ENCODE peak calls at places on chromosomes 12 and 14, in ten cellular contexts. F is AML-193; E is astrocyte of the spinal cord; X is NCI-H774; P is T-helper 9 cell; G is heart left ventricle; A is AG08396; V is CD8-positive, alpha-beta memory T cell; R is GM04504; Y is breast epithelium. W is an unnamed sample.

GRCh38 chr14:45070215-45070614 is 13.7 kb upstream of the PRPF39 start:
- DNase-seq in F (no peak), E (no peak), X (no peak), P (no peak), G (no peak), A (no peak), V (no peak), R (no peak), Y (no peak), W (no peak)

GRCh38 chr12:82959821-82960220 is 273.1 kb downstream of the TMTC2 start:
- DNase-seq in F (no peak), E (no peak), X (no peak), P (no peak), G (no peak), A (no peak), V (no peak), R (no peak), Y (no peak), W (no peak)

GRCh38 chr14:59454131-59454530 is 11.0 kb downstream of the GPR135 start:
- DNase-seq in F (no peak), E (peak), X (no peak), P (no peak), G (no peak), A (peak), V (no peak), R (peak), Y (no peak), W (no peak)

GRCh38 chr12:16003460-16003859 is 92.3 kb downstream of the DERA start:
- DNase-seq in F (no peak), E (no peak), X (no peak), P (no peak), G (no peak), A (no peak), V (no peak), R (no peak), Y (no peak), W (no peak)

GRCh38 chr14:63393002-63393401 is 74.3 kb upstream of the GPHB5 start:
- DNase-seq in F (no peak), E (no peak), X (no peak), P (no peak), G (no peak), A (no peak), V (no peak), R (no peak), Y (no peak), W (no peak)

GRCh38 chr14:40273417-40273816 is 841.2 kb upstream of the FBXO33 start:
- DNase-seq in F (no peak), E (no peak), X (no peak), P (no peak), G (no peak), A (no peak), V (no peak), R (no peak), Y (no peak), W (no peak)

GRCh38 chr14:95140060-95140858 is 17.1 kb downstream of the DICER1 start:
- DNase-seq in F (peak), E (no peak), X (no peak), P (no peak), G (no peak), A (no peak), V (no peak), R (peak), Y (no peak), W (no peak)

GRCh38 chr14:77319416-77319815 is 1.3 kb downstream of the POMT2 start:
- DNase-seq in F (no peak), E (no peak), X (no peak), P (no peak), G (no peak), A (no peak), V (no peak), R (no peak), Y (no peak), W (no peak)

GRCh38 chr12:67151891-67152290 is 117.3 kb upstream of the CAND1 start:
- DNase-seq in F (no peak), E (no peak), X (no peak), P (no peak), G (no peak), A (no peak), V (no peak), R (no peak), Y (no peak), W (no peak)